ENCODE peak calls at places on chromosomes 3 and 15, in nine cellular contexts. O, E, D, L, Q, N, K, U and J are unnamed samples.

GRCh38 chr15:33064878-33065277 is 129.6 kb downstream of the FMN1 start:
- DNase-seq in E (no peak), O (peak), D (no peak), Q (no peak), U (no peak), N (no peak), K (peak), L (peak), J (peak)

GRCh38 chr3:184359610-184360009 is 1.8 kb downstream of the CLCN2 start:
- DNase-seq in Q (no peak), K (no peak), L (no peak), U (no peak), O (no peak), N (no peak), D (no peak), E (no peak), J (no peak)

GRCh38 chr3:58051196-58051595 is 43.0 kb downstream of the FLNB start:
- DNase-seq in Q (peak), E (no peak), U (peak), K (peak), N (no peak), D (no peak), O (peak), L (peak), J (no peak)

GRCh38 chr15:63599401-63600000 is 2.3 kb downstream of the FBXL22 start:
- DNase-seq in Q (peak), K (no peak), O (peak), D (peak), E (peak), N (no peak), U (peak), L (peak), J (no peak)

GRCh38 chr3:193776626-193777025 is 183.6 kb downstream of the OPA1 start:
- DNase-seq in N (no peak), L (no peak), D (no peak), K (no peak), Q (no peak), U (no peak), O (no peak), E (no peak), J (no peak)

GRCh38 chr3:99637381-99638111 is 848 bp upstream of the COL8A1 start:
- DNase-seq in L (peak), O (peak), K (peak), U (no peak), N (no peak), Q (no peak), D (peak), E (no peak), J (no peak)

GRCh38 chr3:138824114-138824506 is 10.6 kb downstream of the PIK3CB start:
- DNase-seq in U (peak), D (peak), L (no peak), K (no peak), E (no peak), Q (no peak), N (no peak), O (no peak), J (no peak)

GRCh38 chr3:157493627-157494550 is 9.3 kb downstream of the VEPH1 start:
- DNase-seq in O (peak), E (peak), D (no peak), L (peak), Q (no peak), U (peak), K (peak), N (no peak), J (no peak)

GRCh38 chr15:64701051-64701450 is 74.3 kb downstream of the RBPMS2 start:
- DNase-seq in E (no peak), D (no peak), N (no peak), Q (no peak), U (no peak), K (no peak), O (no peak), L (no peak), J (no peak)
- H3K4me3 ChIP-seq in E (peak), D (no peak), N (no peak), Q (peak), U (no peak), K (peak), O (peak), L (peak), J (peak)

DNA sequence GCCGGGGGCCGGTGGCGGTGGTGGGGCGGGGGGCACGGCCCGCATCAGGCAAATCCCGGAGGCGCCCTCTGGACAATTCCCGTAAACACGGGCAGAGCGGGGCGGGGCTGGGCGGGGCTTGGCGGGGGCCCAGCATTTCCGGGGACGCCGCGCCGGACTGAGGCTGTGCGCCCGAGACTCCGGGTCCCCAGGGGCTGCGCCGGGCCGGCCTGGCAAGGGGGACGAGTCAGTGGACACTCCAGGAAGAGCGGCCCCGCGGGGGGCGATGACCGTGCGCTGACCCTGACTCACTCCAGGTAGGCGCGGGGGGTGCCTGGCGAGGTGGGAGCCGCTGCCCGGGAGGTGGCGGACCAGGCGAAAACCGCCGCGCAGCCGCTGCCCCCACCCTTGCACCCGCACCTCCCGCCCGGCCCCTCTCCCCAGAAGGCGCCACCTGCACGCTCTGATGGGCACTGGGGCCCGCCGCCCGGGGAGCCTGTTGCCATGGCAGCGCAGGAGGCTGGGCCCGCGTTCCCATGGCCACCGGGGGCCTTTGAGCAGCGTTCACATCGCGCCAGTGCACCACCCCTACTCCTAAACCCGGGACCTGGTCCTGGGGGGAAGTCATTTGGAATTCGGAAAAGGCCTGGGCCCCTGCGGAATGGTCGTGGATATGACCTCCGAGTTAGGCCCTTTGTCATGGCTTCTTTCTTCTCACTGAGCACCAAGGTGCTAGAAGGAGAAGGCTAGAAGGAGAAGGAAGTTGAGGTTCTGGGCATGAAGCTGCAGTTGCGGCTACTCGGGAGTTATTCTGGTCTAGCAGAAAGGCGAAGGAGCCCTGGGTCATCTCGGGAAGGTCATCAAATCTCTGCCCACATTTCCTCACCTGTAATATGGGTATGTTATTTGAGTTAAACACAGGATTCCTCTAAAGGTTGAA is 16.1 kb upstream of the SEMA4B start:
- DNase-seq in O (no peak), E (peak), Q (peak), N (peak), K (no peak), U (peak), L (no peak), D (peak), J (no peak)
- TF ChIP-seq CTCF in O (no peak), E (no peak), Q (no peak), N (no peak), K (no peak), U (no peak), L (no peak), D (no peak), J (no peak)

DNA sequence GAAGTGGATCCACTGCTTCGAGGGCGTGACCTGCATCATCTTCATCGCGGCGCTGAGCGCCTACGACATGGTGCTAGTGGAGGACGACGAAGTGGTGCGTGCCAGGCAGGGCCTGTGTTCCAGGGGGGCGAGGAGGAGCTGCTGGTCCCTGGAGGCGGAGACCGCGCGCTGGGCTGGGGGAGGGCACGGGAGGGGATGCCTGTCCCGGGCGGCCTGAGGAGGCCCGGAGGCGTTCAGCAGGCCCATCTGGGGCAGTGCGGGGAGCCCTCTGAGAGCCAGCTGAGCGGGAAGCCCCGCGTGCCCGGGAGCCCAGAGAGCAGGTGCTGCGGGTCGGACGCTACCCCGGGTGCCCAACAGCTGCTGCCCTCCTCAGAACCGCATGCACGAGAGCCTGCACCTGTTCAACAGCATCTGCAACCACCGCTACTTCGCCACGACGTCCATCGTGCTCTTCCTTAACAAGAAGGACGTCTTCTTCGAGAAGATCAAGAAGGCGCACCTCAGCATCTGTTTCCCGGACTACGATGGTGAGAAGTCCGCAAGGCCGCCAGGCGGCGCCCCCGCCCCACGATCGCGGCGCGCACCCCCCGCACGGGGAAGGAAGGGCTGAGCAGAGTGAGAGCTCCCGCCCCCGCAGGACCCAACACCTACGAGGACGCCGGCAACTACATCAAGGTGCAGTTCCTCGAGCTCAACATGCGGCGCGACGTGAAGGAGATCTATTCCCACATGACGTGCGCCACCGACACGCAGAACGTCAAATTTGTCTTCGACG is 2.9 kb downstream of the GNAT1 start:
- DNase-seq in U (peak), O (peak), Q (peak), D (peak), N (peak), K (no peak), L (peak), E (peak), J (no peak)
- H3K4me3 ChIP-seq in U (no peak), O (no peak), Q (no peak), D (no peak), N (peak), K (no peak), L (no peak), E (no peak), J (peak)

GRCh38 chr3:115836944-115837343 is 213.6 kb downstream of the GAP43 start:
- DNase-seq in O (peak), E (peak), Q (no peak), K (no peak), N (no peak), D (no peak), L (peak), U (no peak), J (no peak)
- TF ChIP-seq CTCF in O (peak), E (peak), Q (peak), K (peak), N (peak), D (peak), L (peak), U (peak), J (peak)

GRCh38 chr3:54866221-54866620 is 61.6 kb downstream of the LRTM1 start:
- DNase-seq in O (no peak), L (no peak), U (no peak), K (no peak), E (no peak), D (no peak), Q (no peak), N (no peak), J (no peak)
- H3K4me3 ChIP-seq in O (no peak), L (no peak), U (no peak), K (no peak), E (no peak), D (no peak), Q (no peak), N (no peak), J (no peak)

GRCh38 chr15:52568569-52569243 is at the start of gene ARPP19:
- DNase-seq in O (peak), U (peak), N (peak), D (peak), K (peak), Q (peak), L (peak), E (peak), J (peak)
- TF ChIP-seq CTCF in O (no peak), U (no peak), N (no peak), D (no peak), K (peak), Q (no peak), L (no peak), E (no peak), J (peak)

GRCh38 chr3:45739944-45740343 is 50.7 kb downstream of the SACM1L start:
- DNase-seq in D (no peak), K (no peak), E (no peak), Q (no peak), O (no peak), L (no peak), N (no peak), U (no peak), J (no peak)
- H3K4me3 ChIP-seq in D (no peak), K (no peak), E (no peak), Q (no peak), O (no peak), L (no peak), N (no peak), U (no peak), J (no peak)

GRCh38 chr3:11847607-11848006 is 922 bp upstream of the TAMM41 start:
- DNase-seq in L (no peak), U (no peak), D (peak), Q (no peak), O (no peak), E (no peak), N (no peak), K (no peak), J (no peak)
- TF ChIP-seq CTCF in L (no peak), U (no peak), D (peak), Q (no peak), O (peak), E (no peak), N (no peak), K (no peak), J (no peak)

DNA sequence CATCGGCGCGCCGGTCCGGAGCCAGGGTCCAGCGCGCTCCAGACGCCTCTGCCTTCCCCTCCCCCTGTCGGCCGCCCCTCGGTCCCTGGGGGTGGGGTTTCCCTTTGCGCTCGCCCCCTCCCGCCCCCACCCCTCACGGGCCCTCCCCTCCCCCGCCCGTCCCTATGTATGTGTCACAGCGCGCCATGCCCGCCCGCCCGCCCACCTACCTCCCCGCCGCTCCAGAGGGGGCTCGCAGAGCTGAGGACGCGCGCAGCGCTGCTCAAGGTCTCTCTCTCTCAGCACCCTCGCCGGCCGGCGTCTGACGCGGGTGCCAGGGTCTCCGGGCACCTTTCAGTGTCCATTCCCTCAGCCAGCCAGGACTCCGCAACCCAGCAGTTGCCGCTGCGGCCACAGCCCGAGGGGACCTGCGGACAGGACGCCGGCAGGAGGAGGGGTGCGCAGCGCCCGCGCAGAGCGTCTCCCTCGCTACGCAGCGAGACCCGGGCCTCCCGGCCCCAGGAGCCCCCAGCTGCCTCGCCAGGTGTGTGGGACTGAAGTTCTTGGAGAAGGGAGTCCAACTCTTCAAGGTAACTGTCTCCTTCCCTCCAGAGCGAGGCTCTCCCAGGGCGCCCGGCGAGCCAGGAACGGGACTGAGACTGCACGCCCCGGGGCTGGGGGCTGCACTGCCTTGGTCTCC is at the start of gene ACAN:
- DNase-seq in Q (no peak), K (no peak), U (no peak), N (no peak), O (no peak), E (no peak), D (peak), L (no peak), J (no peak)
- H3K4me3 ChIP-seq in Q (no peak), K (peak), U (no peak), N (no peak), O (no peak), E (peak), D (peak), L (no peak), J (peak)

GRCh38 chr3:134299888-134300206 is 49.2 kb upstream of the RYK start:
- DNase-seq in U (no peak), L (no peak), E (no peak), Q (no peak), D (no peak), O (no peak), K (no peak), N (no peak), J (no peak)

GRCh38 chr3:134298281-134298680 is 47.6 kb upstream of the RYK start:
- DNase-seq in O (no peak), Q (no peak), D (no peak), U (no peak), E (no peak), N (no peak), L (no peak), K (no peak), J (no peak)

GRCh38 chr3:134302674-134303073 is 52.0 kb upstream of the RYK start:
- DNase-seq in O (no peak), K (no peak), Q (no peak), N (no peak), E (no peak), L (no peak), D (no peak), U (no peak), J (no peak)

GRCh38 chr3:134299185-134299887 is 48.7 kb upstream of the RYK start:
- DNase-seq in D (no peak), K (peak), E (no peak), Q (no peak), L (peak), N (no peak), U (peak), O (peak), J (no peak)

DNA sequence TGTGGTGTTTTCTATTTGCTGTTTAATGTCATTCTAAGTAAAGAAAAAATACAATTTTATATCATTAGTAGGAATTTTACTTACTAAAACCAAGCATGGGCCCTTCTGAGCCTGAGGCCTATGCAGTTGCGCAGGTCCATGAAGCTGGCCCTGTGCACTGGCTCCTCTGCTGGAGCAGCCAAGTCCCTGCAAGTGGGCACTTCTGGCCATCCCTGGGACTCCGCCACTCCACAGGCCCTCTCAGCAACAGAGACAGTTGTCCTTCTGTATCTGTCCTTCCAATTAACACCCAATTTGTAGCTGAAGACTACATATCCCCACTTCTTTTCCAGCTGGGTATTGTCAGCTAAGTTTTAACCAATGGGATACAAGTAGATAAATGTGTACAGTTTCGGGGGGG is 49.9 kb upstream of the RYK start:
- DNase-seq in D (no peak), N (no peak), L (no peak), Q (no peak), O (no peak), K (no peak), E (no peak), U (peak), J (no peak)
- TF ChIP-seq CTCF in D (peak), N (no peak), L (peak), Q (no peak), O (peak), K (peak), E (no peak), U (no peak), J (peak)